ENCODE peak calls at places on chromosomes 6 and 20, in nine cellular contexts. O is tibial nerve, L is esophagus muscularis mucosa, Z is suprapubic skin, P is A549, J is ovary, D is HepG2, B is sigmoid colon, Y is H1. R is an unnamed sample. For H3K4me1, the result is how much of the 10 kb centered on the place peaks cover.

GRCh38 chr20:3797592-3798404 is 1.7 kb downstream of the CDC25B start:
- DNase-seq in D (peak), P (no peak), O (no peak), J (no peak), B (no peak), L (no peak), Y (no peak), Z (no peak), R (no peak)

GRCh38 chr6:53651764-53652401 is 13.7 kb downstream of the KLHL31 start:
- DNase-seq in B (peak), P (peak), L (no peak), O (peak), J (peak), D (peak), Y (peak), Z (peak), R (peak)

GRCh38 chr6:161487694-161488093 is 213.8 kb upstream of the AGPAT4 start:
- DNase-seq in B (no peak), O (no peak), Y (no peak), P (no peak), L (no peak), Z (no peak), D (no peak), J (no peak), R (no peak)

GRCh38 chr20:8646716-8647115 is 422.2 kb upstream of the PLCB4 start:
- DNase-seq in O (no peak), L (no peak), D (no peak), B (no peak), J (no peak), Z (no peak), P (no peak), Y (no peak), R (no peak)

GRCh38 chr6:43874814-43875590 is 105.0 kb downstream of the VEGFA start:
- DNase-seq in D (no peak), Z (no peak), Y (no peak), L (no peak), P (no peak), J (no peak), O (no peak), B (no peak), R (no peak)

GRCh38 chr20:46823271-46823747 is 71.3 kb upstream of the EYA2 start:
- DNase-seq in B (no peak), P (no peak), Z (no peak), O (no peak), Y (no peak), J (no peak), L (no peak), D (no peak), R (peak)

GRCh38 chr6:72522735-72523141 is 99.1 kb upstream of the KCNQ5 start:
- DNase-seq in B (no peak), J (no peak), L (no peak), P (peak), D (peak), O (no peak), Y (peak), Z (no peak), R (no peak)

GRCh38 chr6:44284867-44285266 is 14.6 kb downstream of the TMEM151B start:
- DNase-seq in L (no peak), D (no peak), Y (no peak), O (no peak), J (no peak), P (no peak), Z (no peak), B (no peak), R (no peak)

GRCh38 chr6:22145823-22146379 is 150.9 kb downstream of the PRL start:
- DNase-seq in O (peak), D (no peak), Z (no peak), B (no peak), P (no peak), Y (no peak), J (no peak), L (no peak), R (no peak)

GRCh38 chr6:145490068-145490467 is 245.3 kb downstream of the EPM2A start:
- DNase-seq in P (no peak), O (no peak), D (peak), Y (no peak), B (no peak), J (no peak), Z (no peak), L (no peak), R (no peak)

GRCh38 chr20:62733891-62734290 is 25.3 kb downstream of the NTSR1 start:
- DNase-seq in Y (no peak), P (no peak), D (no peak), J (no peak), O (no peak), B (no peak), L (no peak), Z (no peak), R (no peak)

GRCh38 chr20:8094845-8095244 is 37.2 kb upstream of the PLCB1 start:
- DNase-seq in P (no peak), Y (no peak), B (no peak), O (no peak), D (peak), L (no peak), Z (no peak), J (no peak), R (no peak)

GRCh38 chr6:34373511-34373910 is 19.0 kb downstream of the NUDT3 start:
- DNase-seq in B (no peak), O (no peak), Y (no peak), P (no peak), J (no peak), Z (no peak), L (no peak), D (no peak), R (no peak)

GRCh38 chr6:156848533-156848932 is 71.4 kb downstream of the ARID1B start:
- DNase-seq in O (no peak), P (no peak), L (no peak), J (peak), B (no peak), D (no peak), Y (no peak), Z (no peak), R (no peak)

GRCh38 chr6:169326067-169326799 is 72.6 kb upstream of the THBS2 start:
- DNase-seq in B (no peak), Y (peak), D (peak), L (peak), O (no peak), P (no peak), J (no peak), Z (no peak), R (no peak)

GRCh38 chr20:36992802-36993334 is 41.4 kb upstream of the SAMHD1 start:
- DNase-seq in B (no peak), D (no peak), O (no peak), Z (no peak), J (no peak), P (no peak), Y (no peak), L (no peak), R (no peak)

GRCh38 chr6:89997456-89998445 is 103.5 kb downstream of the GJA10 start:
- DNase-seq in Y (no peak), P (no peak), Z (no peak), J (no peak), O (peak), B (no peak), L (peak), D (no peak), R (no peak)

GRCh38 chr20:10134176-10134575 is 84.5 kb upstream of the SNAP25 start:
- DNase-seq in L (no peak), P (no peak), Z (no peak), B (no peak), J (no peak), O (no peak), D (no peak), Y (no peak), R (no peak)

GRCh38 chr6:22880686-22881433 is 311.5 kb downstream of the HDGFL1 start:
- DNase-seq in Y (no peak), O (no peak), P (peak), Z (no peak), D (peak), L (no peak), B (no peak), J (no peak), R (no peak)

GRCh38 chr20:56391037-56391436 is 978 bp downstream of the AURKA start:
- DNase-seq in Y (no peak), D (no peak), Z (no peak), P (no peak), B (no peak), L (peak), O (no peak), J (no peak), R (no peak)

GRCh38 chr6:51805517-51805916 is 281.9 kb downstream of the PKHD1 start:
- DNase-seq in D (no peak), O (no peak), L (no peak), P (no peak), J (no peak), B (no peak), Z (no peak), Y (no peak), R (no peak)

GRCh38 chr6:79427721-79428120 is 109.5 kb downstream of the LCA5 start:
- DNase-seq in D (no peak), B (no peak), L (no peak), Z (no peak), O (no peak), P (no peak), J (no peak), Y (no peak), R (no peak)

GRCh38 chr6:117951783-117952182 is 44.7 kb downstream of the SLC35F1 start:
- DNase-seq in O (no peak), L (no peak), Z (no peak), B (no peak), J (no peak), Y (peak), P (no peak), D (no peak), R (no peak)

GRCh38 chr20:17558941-17559304 is 11.0 kb upstream of the DSTN start:
- DNase-seq in Z (no peak), D (no peak), J (no peak), P (no peak), L (no peak), O (no peak), Y (no peak), B (no peak), R (no peak)

GRCh38 chr6:119891206-119891605 is 541.6 kb upstream of the MAN1A1 start:
- DNase-seq in P (no peak), L (no peak), O (no peak), B (no peak), Z (no peak), Y (no peak), J (no peak), D (no peak), R (no peak)

GRCh38 chr6:2363211-2363610 is 117.8 kb upstream of the GMDS start:
- DNase-seq in L (peak), P (no peak), B (no peak), O (no peak), Y (no peak), J (no peak), D (no peak), Z (no peak), R (no peak)

GRCh38 chr6:152094992-152095592 is 287.6 kb downstream of the ESR1 start:
- DNase-seq in Z (no peak), J (peak), L (peak), O (peak), B (peak), D (peak), Y (no peak), P (peak), R (peak)

GRCh38 chr6:20574355-20574754 is 40.1 kb downstream of the CDKAL1 start:
- DNase-seq in Y (no peak), O (no peak), D (no peak), Z (no peak), B (no peak), L (no peak), P (no peak), J (no peak), R (no peak)

GRCh38 chr6:104953410-104953953 is 3.4 kb upstream of the LIN28B start:
- DNase-seq in D (no peak), Y (peak), P (no peak), O (no peak), L (no peak), B (no peak), Z (no peak), J (no peak), R (no peak)

GRCh38 chr20:1824834-1825233 is 70.4 kb upstream of the SIRPA start:
- DNase-seq in J (no peak), D (no peak), O (no peak), L (no peak), Z (no peak), Y (no peak), P (no peak), B (no peak), R (no peak)

GRCh38 chr6:93940381-93940780 is 521.0 kb upstream of the EPHA7 start:
- DNase-seq in O (no peak), Z (no peak), B (no peak), P (no peak), J (no peak), Y (no peak), D (no peak), L (no peak), R (no peak)

GRCh38 chr6:131754715-131755567 is 44.1 kb upstream of the CTAGE9 start:
- DNase-seq in Y (no peak), P (no peak), D (peak), O (no peak), J (no peak), L (no peak), Z (no peak), B (no peak), R (no peak)

DNA sequence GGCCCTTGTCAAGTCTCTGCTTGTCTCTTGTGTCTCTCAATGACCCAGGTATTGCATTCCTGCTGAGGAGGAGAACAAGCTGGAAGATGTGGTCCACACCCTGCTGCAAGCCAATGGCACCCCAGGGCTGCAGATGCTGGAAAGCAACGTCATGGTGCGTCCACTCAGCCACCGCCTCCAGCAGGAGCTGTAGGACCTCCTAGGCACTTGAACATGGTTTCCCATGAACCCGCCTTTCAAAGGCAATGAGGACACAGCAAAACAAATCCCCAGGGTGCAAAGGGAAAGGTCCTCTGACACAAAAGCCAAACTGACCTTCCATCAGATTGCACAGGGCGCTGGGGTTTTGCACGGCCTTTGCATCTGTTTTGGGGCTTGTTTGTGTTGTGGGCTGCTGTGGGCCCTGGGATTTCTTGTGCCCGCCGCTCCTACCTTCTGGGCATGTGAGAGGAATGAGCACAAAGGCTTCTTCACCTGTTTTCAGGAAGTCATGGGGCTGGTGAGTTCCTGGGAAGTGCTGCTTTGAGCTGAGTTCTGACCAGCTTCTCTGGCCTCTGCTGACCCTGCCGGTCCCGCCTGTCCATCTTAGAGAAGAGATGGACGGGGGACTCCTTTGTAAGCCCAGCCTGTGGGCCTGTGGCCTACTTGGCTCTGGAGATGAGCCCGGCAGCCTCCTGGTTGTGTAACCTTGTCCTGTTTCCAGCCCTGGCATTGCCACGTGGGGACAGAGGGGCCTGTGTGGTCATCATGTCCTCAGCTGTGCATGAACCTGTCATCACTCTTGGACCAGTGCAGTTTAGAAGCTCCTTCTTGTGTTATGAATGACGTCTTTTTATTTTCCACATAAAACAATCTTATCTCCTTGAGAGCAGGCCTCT is 151.3 kb downstream of the DTNBP1 start:
- DNase-seq in J (no peak), Y (no peak), O (no peak), P (no peak), D (no peak), Z (no peak), B (no peak), L (no peak), R (no peak)
- H3K4me1 ChIP-seq in J (under half), Y (under half), O (under half), P (under half), D (under half), Z (under half), B (under half), L (under half), R (under half)

DNA sequence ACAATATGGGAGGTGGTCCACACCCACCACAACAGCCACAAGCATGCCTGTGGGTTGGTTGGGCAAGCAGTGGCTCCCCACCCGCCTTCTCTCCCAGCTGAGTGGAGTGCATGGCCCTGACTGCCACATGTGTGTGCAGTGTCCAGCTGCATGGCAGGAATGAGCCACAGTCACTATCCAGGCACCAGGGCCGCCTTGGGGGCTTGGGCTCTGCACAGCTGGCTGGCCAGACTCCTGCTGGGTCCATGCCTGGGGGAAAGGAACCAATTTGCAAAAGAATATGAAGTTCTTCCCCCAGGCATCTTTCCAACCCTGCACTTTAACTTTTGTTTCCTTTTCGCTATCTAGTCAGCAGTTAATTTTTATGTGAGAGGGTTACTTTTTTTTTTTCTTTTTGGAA is 11.6 kb upstream of the ASCC3 start:
- DNase-seq in B (no peak), Z (no peak), O (no peak), P (no peak), L (no peak), J (no peak), Y (peak), D (no peak), R (no peak)
- TF ChIP-seq EP300 in B (no peak), Z (no peak), O (no peak), P (no peak), L (no peak), J (no peak), Y (no peak), D (no peak), R (no peak)

GRCh38 chr20:48445827-48446226 is 382.0 kb downstream of the PREX1 start:
- DNase-seq in D (no peak), Z (no peak), L (no peak), B (no peak), J (no peak), O (no peak), Y (no peak), P (no peak), R (no peak)
- H3K4me1 ChIP-seq in D (under half), Z (under half), L (under half), B (under half), J (under half), O (under half), Y (under half), P (under half), R (under half)

GRCh38 chr6:9540534-9541126 is 874.2 kb downstream of the TFAP2A start:
- DNase-seq in P (peak), L (no peak), J (no peak), Y (no peak), O (no peak), Z (no peak), D (peak), B (no peak), R (no peak)
- TF ChIP-seq EP300 in P (no peak), L (no peak), J (no peak), Y (no peak), O (no peak), Z (no peak), D (no peak), B (no peak), R (no peak)

R was measured in stomach.